ENCODE peak calls at places on chromosomes 12 and 14, in five cellular contexts. One of them, this sample, is unnamed.

GRCh38 chr12:19131020-19131431 is 1.5 kb downstream of the PLEKHA5 start:
- DNase-seq in AG10803: peak; percentile 46
- DNase-seq in stomach: peak; percentile 33
- DNase-seq in nephron progenitor cell: peak; percentile 10
- DNase-seq in A673: peak; percentile 6
- DNase-seq in this sample: no peak

GRCh38 chr14:75717729-75718128 is 56.7 kb downstream of the TTLL5 start:
- DNase-seq in stomach: peak; percentile 60
- DNase-seq in AG10803: no peak
- DNase-seq in nephron progenitor cell: no peak
- DNase-seq in A673: no peak
- DNase-seq in this sample: no peak

GRCh38 chr12:19048943-19049342 is 80.6 kb upstream of the PLEKHA5 start:
- DNase-seq in nephron progenitor cell: no peak
- DNase-seq in stomach: no peak
- DNase-seq in A673: no peak
- DNase-seq in AG10803: peak; percentile 19
- DNase-seq in this sample: no peak

GRCh38 chr14:65846469-65846868 is 433.9 kb downstream of the FUT8 start:
- DNase-seq in A673: no peak
- DNase-seq in stomach: no peak
- DNase-seq in AG10803: no peak
- DNase-seq in nephron progenitor cell: no peak
- DNase-seq in this sample: peak; percentile 47

GRCh38 chr12:104750061-104750460 is 208.0 kb downstream of the SLC41A2 start:
- DNase-seq in stomach: no peak
- DNase-seq in A673: no peak
- DNase-seq in AG10803: peak; percentile 79
- DNase-seq in nephron progenitor cell: no peak
- DNase-seq in this sample: no peak

GRCh38 chr12:9880532-9880931 is 757 bp upstream of the KLRF2 start:
- DNase-seq in stomach: no peak
- DNase-seq in nephron progenitor cell: no peak
- DNase-seq in A673: no peak
- DNase-seq in AG10803: no peak
- DNase-seq in this sample: no peak

GRCh38 chr12:92047058-92047826 is 98.4 kb downstream of the BTG1 start:
- DNase-seq in stomach: no peak
- DNase-seq in A673: no peak
- DNase-seq in nephron progenitor cell: no peak
- DNase-seq in AG10803: no peak
- DNase-seq in this sample: no peak

GRCh38 chr12:90304231-90304630 is 595.6 kb upstream of the ATP2B1 start:
- DNase-seq in stomach: no peak
- DNase-seq in A673: no peak
- DNase-seq in AG10803: no peak
- DNase-seq in nephron progenitor cell: no peak
- DNase-seq in this sample: no peak

GRCh38 chr12:52285172-52285745 is 6.1 kb downstream of the KRT81 start:
- DNase-seq in A673: no peak
- DNase-seq in stomach: no peak
- DNase-seq in nephron progenitor cell: no peak
- DNase-seq in AG10803: peak; percentile 48
- DNase-seq in this sample: peak; percentile 11

GRCh38 chr12:76422878-76423438 is 74.7 kb upstream of the BBS10 start:
- DNase-seq in stomach: no peak
- DNase-seq in nephron progenitor cell: no peak
- DNase-seq in A673: peak; percentile 85
- DNase-seq in AG10803: no peak
- DNase-seq in this sample: no peak

GRCh38 chr12:75859868-75860267 is 171.7 kb downstream of the PHLDA1 start:
- DNase-seq in stomach: no peak
- DNase-seq in A673: no peak
- DNase-seq in nephron progenitor cell: no peak
- DNase-seq in AG10803: peak; percentile 60
- DNase-seq in this sample: no peak

GRCh38 chr12:106493531-106493930 is 89.3 kb upstream of the RFX4 start:
- DNase-seq in stomach: no peak
- DNase-seq in A673: peak; percentile 78
- DNase-seq in nephron progenitor cell: no peak
- DNase-seq in AG10803: no peak
- DNase-seq in this sample: no peak

GRCh38 chr14:104751539-104752337 is 1.2 kb upstream of the SIVA1 start:
- DNase-seq in nephron progenitor cell: no peak
- DNase-seq in A673: no peak
- DNase-seq in AG10803: no peak
- DNase-seq in stomach: no peak
- DNase-seq in this sample: no peak

GRCh38 chr14:81772391-81772790 is 238.7 kb upstream of the SEL1L start:
- DNase-seq in A673: no peak
- DNase-seq in stomach: no peak
- DNase-seq in AG10803: peak; percentile 0
- DNase-seq in nephron progenitor cell: no peak
- DNase-seq in this sample: no peak

GRCh38 chr12:46752396-46752795 is 73.4 kb downstream of the SLC38A4 start:
- DNase-seq in stomach: no peak
- DNase-seq in AG10803: no peak
- DNase-seq in A673: peak; percentile 28
- DNase-seq in nephron progenitor cell: no peak
- DNase-seq in this sample: no peak

GRCh38 chr14:101109981-101110728 is 206.6 kb upstream of the RTL1 start:
- DNase-seq in AG10803: no peak
- DNase-seq in A673: no peak
- DNase-seq in stomach: peak; percentile 21
- DNase-seq in nephron progenitor cell: no peak
- DNase-seq in this sample: no peak

GRCh38 chr14:104282332-104283196 is 144.2 kb downstream of the KIF26A start:
- DNase-seq in AG10803: no peak
- DNase-seq in stomach: peak; percentile 18
- DNase-seq in A673: no peak
- DNase-seq in nephron progenitor cell: no peak
- DNase-seq in this sample: no peak

GRCh38 chr12:69388371-69388770 is 28.8 kb downstream of the YEATS4 start:
- DNase-seq in A673: peak; percentile 55
- DNase-seq in AG10803: peak; percentile 77
- DNase-seq in nephron progenitor cell: no peak
- DNase-seq in stomach: no peak
- DNase-seq in this sample: peak; percentile 11

GRCh38 chr12:10362828-10363664 is 26.8 kb downstream of the KLRK1 start:
- DNase-seq in nephron progenitor cell: no peak
- DNase-seq in AG10803: peak; percentile 29
- DNase-seq in stomach: no peak
- DNase-seq in A673: no peak
- DNase-seq in this sample: no peak

GRCh38 chr14:101520621-101521305 is 40.5 kb upstream of the DIO3 start:
- DNase-seq in AG10803: peak; percentile 28
- DNase-seq in stomach: no peak
- DNase-seq in A673: no peak
- DNase-seq in nephron progenitor cell: no peak
- DNase-seq in this sample: no peak

GRCh38 chr12:6925543-6926279 is 2.0 kb upstream of the ATN1 start:
- DNase-seq in A673: peak; percentile 81
- DNase-seq in nephron progenitor cell: peak; percentile 47
- DNase-seq in stomach: peak; percentile 77
- DNase-seq in AG10803: peak; percentile 94
- DNase-seq in this sample: no peak

GRCh38 chr14:50928002-50928635 is 16.2 kb downstream of the PYGL start:
- DNase-seq in AG10803: peak; percentile 81
- DNase-seq in stomach: no peak
- DNase-seq in nephron progenitor cell: no peak
- DNase-seq in A673: no peak
- DNase-seq in this sample: no peak

GRCh38 chr12:122747224-122748175 is 5.1 kb upstream of the DENR start:
- DNase-seq in stomach: no peak
- DNase-seq in A673: no peak
- DNase-seq in nephron progenitor cell: no peak
- DNase-seq in AG10803: no peak
- DNase-seq in this sample: no peak

GRCh38 chr12:109157986-109158385 is 41.6 kb downstream of the ACACB start:
- DNase-seq in AG10803: peak; percentile 64
- DNase-seq in A673: no peak
- DNase-seq in stomach: no peak
- DNase-seq in nephron progenitor cell: no peak
- DNase-seq in this sample: no peak

DNA sequence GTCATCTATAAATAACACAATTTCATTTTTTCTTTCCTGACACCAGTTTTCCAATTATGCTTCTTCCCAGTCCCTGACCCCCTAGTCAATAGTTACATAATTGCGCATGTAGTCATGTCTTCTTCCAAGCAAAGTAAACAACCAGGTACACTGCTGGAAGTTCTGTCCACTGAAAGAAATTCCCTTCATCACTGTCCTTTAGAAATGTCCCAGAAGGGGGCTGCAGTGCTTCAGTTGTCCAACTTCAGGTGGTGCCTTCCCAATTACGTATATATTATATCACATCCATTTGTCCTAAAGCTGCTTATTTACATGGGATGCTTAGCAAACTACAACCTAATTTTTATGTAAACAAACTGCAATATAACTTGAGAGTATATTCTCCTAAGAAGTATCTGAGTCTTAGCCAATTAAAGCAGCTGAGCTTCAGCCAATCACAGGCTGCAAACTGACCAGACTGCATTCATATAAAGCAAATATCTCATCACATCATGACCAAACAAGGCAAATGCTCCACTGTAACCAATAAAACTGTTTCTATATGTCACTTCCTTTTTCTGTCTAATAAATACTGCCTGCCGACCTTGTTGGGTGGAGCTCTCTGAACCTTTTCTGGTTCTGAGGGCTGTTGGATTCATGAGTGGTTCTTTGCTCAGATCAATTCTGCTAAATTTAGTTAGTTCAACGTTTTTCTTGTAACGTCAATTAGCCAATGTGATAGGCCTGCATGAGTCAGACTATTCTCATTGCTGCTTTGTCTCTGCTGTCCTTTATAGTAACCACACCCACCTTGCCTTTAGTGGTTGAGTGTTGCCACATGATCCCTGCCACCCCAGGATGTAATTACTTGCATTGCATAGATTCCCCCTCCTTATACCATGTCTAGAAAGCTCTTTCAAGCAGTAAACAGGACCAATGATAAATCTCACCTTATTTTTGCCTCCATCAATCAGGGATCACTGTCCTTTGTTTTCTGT is 239.3 kb downstream of the ALG10B start:
- DNase-seq in AG10803: no peak
- DNase-seq in stomach: no peak
- DNase-seq in nephron progenitor cell: no peak
- DNase-seq in A673: no peak
- DNase-seq in this sample: no peak
- TF ChIP-seq CTCF in AG10803: no peak
- TF ChIP-seq CTCF in stomach: no peak
- TF ChIP-seq CTCF in nephron progenitor cell: no peak
- TF ChIP-seq CTCF in A673: no peak
- TF ChIP-seq CTCF in this sample: no peak

GRCh38 chr12:23361971-23362370 is 587.5 kb downstream of the SOX5 start:
- DNase-seq in stomach: no peak
- DNase-seq in nephron progenitor cell: no peak
- DNase-seq in A673: peak; percentile 17
- DNase-seq in AG10803: no peak
- DNase-seq in this sample: no peak
- TF ChIP-seq CTCF in stomach: no peak
- TF ChIP-seq CTCF in nephron progenitor cell: no peak
- TF ChIP-seq CTCF in A673: peak; percentile 36
- TF ChIP-seq CTCF in AG10803: no peak
- TF ChIP-seq CTCF in this sample: no peak

GRCh38 chr12:4137015-4137414 is 136.5 kb upstream of the CCND2 start:
- DNase-seq in AG10803: no peak
- DNase-seq in stomach: no peak
- DNase-seq in A673: no peak
- DNase-seq in nephron progenitor cell: no peak
- DNase-seq in this sample: no peak
- TF ChIP-seq CTCF in AG10803: no peak
- TF ChIP-seq CTCF in stomach: no peak
- TF ChIP-seq CTCF in A673: no peak
- TF ChIP-seq CTCF in nephron progenitor cell: no peak
- TF ChIP-seq CTCF in this sample: no peak

GRCh38 chr12:169528-170360 is 44.2 kb downstream of the SLC6A12 start:
- DNase-seq in nephron progenitor cell: peak; percentile 52
- DNase-seq in A673: no peak
- DNase-seq in AG10803: no peak
- DNase-seq in stomach: no peak
- DNase-seq in this sample: no peak
- TF ChIP-seq CTCF in nephron progenitor cell: peak; percentile 9
- TF ChIP-seq CTCF in A673: no peak
- TF ChIP-seq CTCF in AG10803: no peak
- TF ChIP-seq CTCF in stomach: no peak
- TF ChIP-seq CTCF in this sample: no peak

GRCh38 chr12:16421806-16422205 is 74.4 kb downstream of the MGST1 start:
- DNase-seq in A673: no peak
- DNase-seq in stomach: no peak
- DNase-seq in AG10803: peak; percentile 33
- DNase-seq in nephron progenitor cell: no peak
- DNase-seq in this sample: no peak

GRCh38 chr12:16417058-16417457 is 69.6 kb downstream of the MGST1 start:
- DNase-seq in nephron progenitor cell: no peak
- DNase-seq in stomach: no peak
- DNase-seq in AG10803: no peak
- DNase-seq in A673: no peak
- DNase-seq in this sample: no peak
- TF ChIP-seq CTCF in nephron progenitor cell: no peak
- TF ChIP-seq CTCF in stomach: no peak
- TF ChIP-seq CTCF in AG10803: no peak
- TF ChIP-seq CTCF in A673: no peak
- TF ChIP-seq CTCF in this sample: no peak

GRCh38 chr14:35117112-35117511 is 4.7 kb downstream of the PPP2R3C start:
- DNase-seq in stomach: no peak
- DNase-seq in A673: no peak
- DNase-seq in AG10803: no peak
- DNase-seq in nephron progenitor cell: no peak
- DNase-seq in this sample: no peak

GRCh38 chr14:35113308-35113950 is 8.4 kb downstream of the PPP2R3C start:
- DNase-seq in nephron progenitor cell: no peak
- DNase-seq in A673: no peak
- DNase-seq in AG10803: no peak
- DNase-seq in stomach: no peak
- DNase-seq in this sample: no peak

GRCh38 chr14:35116242-35116641 is 5.5 kb downstream of the PPP2R3C start:
- DNase-seq in AG10803: no peak
- DNase-seq in nephron progenitor cell: no peak
- DNase-seq in stomach: no peak
- DNase-seq in A673: no peak
- DNase-seq in this sample: no peak

GRCh38 chr14:35112641-35113040 is 9.1 kb downstream of the PPP2R3C start:
- DNase-seq in nephron progenitor cell: no peak
- DNase-seq in AG10803: no peak
- DNase-seq in stomach: no peak
- DNase-seq in A673: no peak
- DNase-seq in this sample: no peak

DNA sequence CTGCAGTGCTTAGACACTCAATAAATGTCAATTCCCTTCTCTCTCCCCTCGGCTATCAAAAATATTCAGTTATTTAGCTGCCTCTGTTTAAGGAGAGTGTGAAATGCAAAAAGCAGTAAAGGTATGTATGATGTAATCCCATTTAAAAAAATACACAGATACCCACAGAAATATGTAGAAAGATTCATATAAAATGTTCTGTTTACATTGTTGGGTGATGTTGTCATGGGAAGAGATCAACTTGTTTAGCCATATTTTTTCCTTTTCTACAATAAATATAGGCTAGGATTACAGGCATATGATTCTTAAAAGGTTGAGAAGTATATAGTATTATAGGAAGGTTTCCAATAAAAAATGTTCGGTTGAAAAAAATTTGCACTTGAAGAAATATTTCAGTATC is 7.8 kb downstream of the PPP2R3C start:
- DNase-seq in AG10803: peak; percentile 27
- DNase-seq in A673: no peak
- DNase-seq in nephron progenitor cell: no peak
- DNase-seq in stomach: no peak
- DNase-seq in this sample: no peak
- TF ChIP-seq CTCF in AG10803: no peak
- TF ChIP-seq CTCF in A673: no peak
- TF ChIP-seq CTCF in nephron progenitor cell: no peak
- TF ChIP-seq CTCF in stomach: no peak
- TF ChIP-seq CTCF in this sample: no peak